ENCODE peak calls at places on chromosomes 4 and X, in seven cellular contexts. B is NB4, I is A549, C is fibroblast of pulmonary artery, E is OCI-LY7, N is lower leg skin, R is colonic mucosa. K is an unnamed sample.

GRCh38 chr4:177093964-177094363 is 215.7 kb upstream of the NEIL3 start:
- DNase-seq in C (no peak), B (peak), N (no peak), R (no peak), I (no peak), E (no peak), K (peak)

GRCh38 chrX:56233682-56234081 is 1.5 kb downstream of the KLF8 start:
- DNase-seq in E (no peak), N (peak), R (peak), C (peak), B (no peak), I (peak), K (peak)

GRCh38 chr4:16939178-16939577 is 40.7 kb upstream of the LDB2 start:
- DNase-seq in C (no peak), B (no peak), R (no peak), I (no peak), N (no peak), E (no peak), K (no peak)

GRCh38 chrX:67353651-67354370 is 190.0 kb upstream of the AR start:
- DNase-seq in C (no peak), B (no peak), R (no peak), N (no peak), I (no peak), E (no peak), K (peak)

GRCh38 chrX:132740316-132741123 is 217.9 kb downstream of the HS6ST2 start:
- DNase-seq in I (no peak), E (no peak), C (peak), N (no peak), R (no peak), B (no peak), K (no peak)

GRCh38 chr4:9691221-9692065 is 90.0 kb upstream of the DRD5 start:
- DNase-seq in C (peak), N (peak), I (peak), E (peak), R (peak), B (peak), K (peak)

GRCh38 chr4:5956285-5957021 is 61.8 kb downstream of the C4orf50 start:
- DNase-seq in N (peak), E (no peak), C (no peak), R (no peak), B (no peak), I (no peak), K (no peak)

GRCh38 chr4:37970702-37971101 is 10.5 kb downstream of the PTTG2 start:
- DNase-seq in I (peak), C (peak), N (peak), R (peak), B (peak), E (peak), K (peak)

GRCh38 chr4:114077610-114078009 is 98.2 kb upstream of the ARSJ start:
- DNase-seq in E (no peak), B (no peak), N (no peak), R (no peak), C (peak), I (no peak), K (peak)

GRCh38 chrX:111507931-111508330 is 3.5 kb upstream of the SERTM2 start:
- DNase-seq in N (no peak), C (no peak), E (no peak), B (no peak), R (no peak), I (no peak), K (peak)

GRCh38 chrX:4710618-4711433 is 997.4 kb upstream of the PRKX start:
- DNase-seq in I (peak), C (no peak), R (no peak), N (no peak), E (no peak), B (peak), K (no peak)

GRCh38 chr4:11525085-11525484 is 96.4 kb upstream of the HS3ST1 start:
- DNase-seq in B (no peak), C (no peak), I (no peak), R (no peak), E (no peak), N (no peak), K (no peak)

GRCh38 chrX:3550871-3551270 is 162.6 kb downstream of the PRKX start:
- DNase-seq in I (no peak), R (no peak), C (no peak), N (no peak), E (no peak), B (peak), K (no peak)

GRCh38 chr4:153661215-153661822 is 22.8 kb upstream of the TLR2 start:
- DNase-seq in R (no peak), C (peak), I (no peak), B (peak), N (no peak), E (no peak), K (peak)

GRCh38 chr4:30717208-30718020 is 2.8 kb upstream of the PCDH7 start:
- DNase-seq in E (no peak), I (peak), R (peak), N (peak), C (peak), B (peak), K (peak)

GRCh38 chr4:30719363-30720020 is 677 bp upstream of the PCDH7 start:
- DNase-seq in R (peak), C (peak), E (no peak), I (peak), B (peak), N (peak), K (peak)

GRCh38 chr4:30718021-30718888 is 1.9 kb upstream of the PCDH7 start:
- DNase-seq in R (peak), C (peak), B (no peak), N (peak), I (no peak), E (no peak), K (no peak)

GRCh38 chr4:30720021-30720655 is at the start of gene PCDH7:
- DNase-seq in I (peak), E (no peak), N (no peak), C (peak), B (peak), R (peak), K (peak)

DNA sequence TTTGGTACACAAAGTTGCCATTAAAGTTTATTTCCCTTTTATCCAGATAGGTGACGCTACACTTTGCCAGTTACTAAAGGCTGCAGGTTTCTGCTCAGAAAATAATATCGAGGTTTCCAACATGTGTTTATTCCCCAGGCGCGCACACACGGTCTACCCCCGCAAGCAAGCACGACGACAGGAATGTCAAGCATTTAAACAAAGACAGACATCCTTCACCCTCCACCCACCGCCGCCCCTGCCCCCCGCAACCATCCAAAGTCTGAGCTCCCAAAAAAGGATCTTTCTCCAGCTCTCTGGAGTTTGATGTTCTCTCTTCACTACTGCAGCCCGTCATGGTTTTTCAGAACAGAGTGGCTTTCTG is 1.3 kb upstream of the PCDH7 start:
- DNase-seq in C (peak), E (no peak), I (no peak), R (no peak), N (no peak), B (no peak), K (peak)
- TF ChIP-seq CTCF in C (peak), E (no peak), I (no peak), R (no peak), N (no peak), B (no peak), K (peak)

DNA sequence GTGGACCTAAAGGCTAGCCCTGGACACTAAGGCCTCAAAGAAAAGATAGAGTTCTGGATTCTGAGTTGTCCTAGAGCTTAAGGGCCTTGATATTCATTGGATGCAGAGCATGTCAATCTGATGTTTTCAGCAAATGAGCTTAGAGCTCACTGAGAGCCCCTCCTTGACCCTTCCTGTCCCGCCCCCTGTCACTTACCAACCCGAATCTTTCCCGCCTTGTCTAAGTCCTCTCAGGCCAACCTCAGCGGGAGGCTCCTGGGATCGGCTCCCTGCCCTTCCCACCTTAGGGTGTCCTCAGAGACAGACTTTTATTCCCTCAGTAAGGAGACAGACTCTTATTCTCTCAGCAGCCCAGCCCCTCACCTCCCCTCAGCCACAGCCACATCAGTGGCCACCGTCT is at the start of gene CT47C1:
- DNase-seq in N (no peak), B (peak), I (peak), C (no peak), R (no peak), E (no peak), K (no peak)
- TF ChIP-seq CTCF in N (no peak), B (no peak), I (no peak), C (no peak), R (no peak), E (no peak), K (no peak)

DNA sequence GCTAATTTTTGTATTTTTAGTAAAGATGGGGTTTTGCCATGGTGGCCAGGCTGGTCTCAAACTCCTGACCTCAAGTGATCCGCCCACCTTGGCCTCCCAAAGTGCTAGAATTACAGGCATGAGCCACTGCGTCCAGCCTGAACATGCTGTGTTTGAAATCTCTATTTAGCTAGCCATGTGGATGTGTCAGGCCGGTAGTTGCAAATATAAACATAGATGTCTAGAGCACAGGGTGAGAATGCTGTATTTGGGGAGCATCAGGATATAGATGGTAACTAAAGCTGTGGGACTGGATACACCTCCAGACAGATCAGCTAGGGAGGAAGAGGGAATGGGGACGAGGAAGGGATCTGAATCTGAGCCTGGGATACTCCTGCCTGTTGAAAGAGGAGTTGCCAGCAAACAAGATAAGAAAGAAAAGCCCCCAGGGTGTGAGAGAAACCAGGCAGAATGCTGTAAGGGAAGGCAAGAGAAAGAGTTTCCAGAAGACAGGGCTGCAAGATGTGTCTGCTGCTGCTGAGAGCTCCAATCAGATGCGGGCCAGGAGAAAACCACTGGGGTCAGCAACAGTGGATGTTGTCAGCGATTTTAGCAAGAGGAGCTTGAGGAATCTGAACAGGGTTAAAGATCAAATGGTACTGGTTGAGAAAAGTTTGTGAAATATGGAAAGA is 177.4 kb downstream of the PALLD start:
- DNase-seq in I (peak), N (no peak), B (no peak), R (no peak), E (no peak), C (peak), K (no peak)
- TF ChIP-seq CTCF in I (no peak), N (no peak), B (no peak), R (no peak), E (no peak), C (no peak), K (no peak)

GRCh38 chr4:98030059-98030458 is 113.2 kb downstream of the STPG2 start:
- DNase-seq in B (no peak), C (no peak), N (no peak), E (no peak), R (no peak), I (no peak), K (no peak)

GRCh38 chr4:98026362-98026761 is 116.9 kb downstream of the STPG2 start:
- DNase-seq in C (no peak), B (peak), N (no peak), I (no peak), R (no peak), E (no peak), K (no peak)

GRCh38 chr4:98027827-98028226 is 115.4 kb downstream of the STPG2 start:
- DNase-seq in B (peak), N (no peak), C (peak), R (no peak), E (no peak), I (peak), K (no peak)
- TF ChIP-seq CTCF in B (no peak), N (no peak), C (no peak), R (no peak), E (no peak), I (no peak), K (no peak)

GRCh38 chr4:140993969-140994459 is 139.3 kb downstream of the RNF150 start:
- DNase-seq in I (no peak), B (no peak), E (no peak), N (no peak), R (no peak), C (no peak), K (no peak)

GRCh38 chr4:140995058-140995457 is 138.2 kb downstream of the RNF150 start:
- DNase-seq in I (no peak), R (no peak), C (peak), N (no peak), B (no peak), E (no peak), K (no peak)

GRCh38 chr4:140993350-140993749 is 139.9 kb downstream of the RNF150 start:
- DNase-seq in E (no peak), I (no peak), R (no peak), B (no peak), C (no peak), N (no peak), K (peak)

GRCh38 chr4:140986045-140986444 is 147.2 kb downstream of the RNF150 start:
- DNase-seq in R (no peak), C (no peak), I (no peak), N (no peak), E (no peak), B (no peak), K (no peak)

DNA sequence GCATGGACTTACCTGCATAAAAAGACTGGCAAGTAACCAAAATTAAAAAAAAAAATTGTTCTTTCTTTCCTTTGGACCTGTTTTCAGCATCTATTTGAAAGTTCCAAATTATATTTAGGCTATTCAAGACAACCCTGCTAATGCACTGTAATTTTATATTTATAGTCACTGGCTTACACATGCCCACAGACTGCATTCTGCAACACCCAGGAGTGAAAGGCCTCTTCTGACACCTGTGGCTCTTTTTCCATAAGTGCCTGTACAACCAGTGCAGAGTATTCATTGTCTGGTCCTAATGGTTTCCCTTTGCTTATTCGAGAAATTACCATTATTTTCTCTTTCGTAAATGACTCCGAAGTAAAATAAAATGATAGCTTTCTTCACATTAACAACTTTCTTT is 143.3 kb downstream of the RNF150 start:
- DNase-seq in C (no peak), E (no peak), I (no peak), N (no peak), R (no peak), B (no peak), K (no peak)
- TF ChIP-seq CTCF in C (no peak), E (no peak), I (no peak), N (no peak), R (no peak), B (no peak), K (no peak)

DNA sequence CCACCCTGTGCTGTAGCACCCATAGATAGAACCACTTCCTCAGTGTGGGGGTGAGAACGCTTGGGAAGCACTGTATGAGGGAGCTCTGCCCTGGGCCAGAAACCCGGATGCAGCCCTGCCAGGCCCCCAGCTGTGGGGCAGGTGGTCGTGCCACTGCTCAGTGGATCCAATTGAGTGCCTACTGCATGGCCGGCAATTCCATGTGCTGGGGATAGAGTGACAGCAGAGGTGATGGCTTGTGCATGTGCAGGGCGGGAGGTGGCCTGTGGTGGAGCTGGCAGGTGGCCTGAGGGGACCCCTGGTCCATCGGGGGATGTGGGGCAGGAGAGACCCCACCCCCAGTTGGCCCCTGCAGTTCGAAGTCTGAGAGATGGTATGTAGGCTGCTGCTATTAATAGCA is 60.4 kb downstream of the TRMT44 start:
- DNase-seq in N (no peak), R (no peak), B (no peak), C (no peak), I (no peak), E (no peak), K (no peak)
- TF ChIP-seq CTCF in N (no peak), R (no peak), B (no peak), C (no peak), I (no peak), E (no peak), K (no peak)

GRCh38 chr4:19486400-19486799 is 765.3 kb upstream of the SLIT2 start:
- DNase-seq in B (peak), N (no peak), C (no peak), I (no peak), E (peak), R (no peak), K (no peak)
- TF ChIP-seq CTCF in B (peak), N (no peak), C (no peak), I (no peak), E (peak), R (no peak), K (no peak)

GRCh38 chr4:155667538-155668511 is 1.2 kb downstream of the GUCY1A1 start:
- DNase-seq in N (peak), R (peak), C (peak), E (no peak), B (no peak), I (peak), K (peak)

GRCh38 chr4:155672342-155672741 is 5.7 kb downstream of the GUCY1A1 start:
- DNase-seq in C (no peak), E (no peak), R (no peak), I (no peak), N (no peak), B (no peak), K (no peak)

GRCh38 chr4:155665054-155665453 is 1.6 kb upstream of the GUCY1A1 start:
- DNase-seq in I (no peak), B (no peak), E (no peak), N (no peak), R (no peak), C (no peak), K (no peak)

GRCh38 chr4:155666701-155667537 is at the start of gene GUCY1A1:
- DNase-seq in E (no peak), B (no peak), R (peak), N (peak), C (peak), I (no peak), K (no peak)
- TF ChIP-seq CTCF in E (no peak), B (no peak), R (no peak), N (no peak), C (no peak), I (no peak), K (no peak)